ENCODE peak calls at places on chromosomes 5 and 9, in eight cellular contexts. V is breast epithelium, H is transverse colon, U is H1, Q is suprapubic skin, Z is sigmoid colon, J is GM12878, P is spleen. L is an unnamed sample.

GRCh38 chr5:133340002-133340755 is 272.2 kb downstream of the FSTL4 start:
- DNase-seq in V (no peak), H (no peak), U (no peak), Q (no peak), Z (peak; percentile 35), J (no peak), P (no peak), L (no peak)

GRCh38 chr5:7745882-7746735 is 104.8 kb downstream of the CFAP90 start:
- DNase-seq in V (peak; percentile 47), H (peak; percentile 65), U (peak; percentile 91), Q (peak; percentile 81), Z (peak; percentile 86), J (no peak), P (no peak), L (no peak)

GRCh38 chr5:148653840-148654781 is at the start of gene HTR4:
- DNase-seq in V (no peak), H (peak; percentile 62), U (peak; percentile 54), Q (no peak), Z (peak; percentile 58), J (no peak), P (no peak), L (no peak)

GRCh38 chr5:119678351-119679028 is 49.1 kb downstream of the FAM170A start:
- DNase-seq in V (no peak), H (no peak), U (no peak), Q (no peak), Z (no peak), J (no peak), P (no peak), L (no peak)

GRCh38 chr5:178238711-178239592 is 6.3 kb upstream of the PHYKPL start:
- DNase-seq in V (no peak), H (no peak), U (no peak), Q (no peak), Z (no peak), J (no peak), P (peak; percentile 87), L (no peak)

GRCh38 chr5:9898319-9898718 is 268.2 kb upstream of the TAS2R1 start:
- DNase-seq in V (no peak), H (peak; percentile 21), U (peak; percentile 47), Q (no peak), Z (no peak), J (no peak), P (no peak), L (no peak)

GRCh38 chr5:168324864-168325615 is 33.6 kb downstream of the WWC1 start:
- DNase-seq in V (peak; percentile 44), H (no peak), U (no peak), Q (no peak), Z (no peak), J (no peak), P (peak; percentile 33), L (no peak)

GRCh38 chr5:52834320-52834719 is 46.6 kb downstream of the ITGA1 start:
- DNase-seq in V (no peak), H (no peak), U (no peak), Q (no peak), Z (no peak), J (no peak), P (no peak), L (no peak)

GRCh38 chr5:91425046-91425445 is 41.9 kb upstream of the ARRDC3 start:
- DNase-seq in V (no peak), H (no peak), U (no peak), Q (no peak), Z (no peak), J (no peak), P (no peak), L (no peak)

GRCh38 chr5:149833116-149833827 is 103.2 kb downstream of the PPARGC1B start:
- DNase-seq in V (no peak), H (no peak), U (no peak), Q (no peak), Z (no peak), J (no peak), P (peak; percentile 67), L (no peak)

GRCh38 chr9:32136700-32137339 is 247.6 kb upstream of the ACO1 start:
- DNase-seq in V (no peak), H (no peak), U (no peak), Q (no peak), Z (no peak), J (no peak), P (no peak), L (no peak)

GRCh38 chr9:133137451-133138231 is 16.6 kb upstream of the RALGDS start:
- DNase-seq in V (peak; percentile 83), H (no peak), U (no peak), Q (peak; percentile 74), Z (peak; percentile 82), J (no peak), P (no peak), L (no peak)

GRCh38 chr5:67149933-67150523 is 46.6 kb downstream of the CD180 start:
- DNase-seq in V (no peak), H (no peak), U (no peak), Q (no peak), Z (no peak), J (no peak), P (no peak), L (no peak)

GRCh38 chr5:77957931-77958476 is 181.9 kb upstream of the TBCA start:
- DNase-seq in V (no peak), H (no peak), U (peak; percentile 71), Q (no peak), Z (no peak), J (no peak), P (no peak), L (no peak)

GRCh38 chr5:83400712-83401111 is 70.8 kb upstream of the VCAN start:
- DNase-seq in V (no peak), H (no peak), U (no peak), Q (no peak), Z (no peak), J (no peak), P (no peak), L (no peak)

GRCh38 chr5:179606910-179607448 is 16.5 kb downstream of the HNRNPH1 start:
- DNase-seq in V (no peak), H (no peak), U (no peak), Q (peak; percentile 57), Z (peak; percentile 63), J (no peak), P (peak; percentile 62), L (no peak)

GRCh38 chr5:179609834-179610108 is 13.7 kb downstream of the HNRNPH1 start:
- DNase-seq in V (no peak), H (no peak), U (no peak), Q (no peak), Z (no peak), J (no peak), P (no peak), L (no peak)

GRCh38 chr5:179607449-179607931 is 16.0 kb downstream of the HNRNPH1 start:
- DNase-seq in V (no peak), H (no peak), U (no peak), Q (peak; percentile 64), Z (peak; percentile 80), J (no peak), P (peak; percentile 74), L (no peak)

GRCh38 chr5:179606071-179606909 is 17.2 kb downstream of the HNRNPH1 start:
- DNase-seq in V (no peak), H (no peak), U (no peak), Q (no peak), Z (peak; percentile 70), J (no peak), P (peak; percentile 62), L (no peak)

DNA sequence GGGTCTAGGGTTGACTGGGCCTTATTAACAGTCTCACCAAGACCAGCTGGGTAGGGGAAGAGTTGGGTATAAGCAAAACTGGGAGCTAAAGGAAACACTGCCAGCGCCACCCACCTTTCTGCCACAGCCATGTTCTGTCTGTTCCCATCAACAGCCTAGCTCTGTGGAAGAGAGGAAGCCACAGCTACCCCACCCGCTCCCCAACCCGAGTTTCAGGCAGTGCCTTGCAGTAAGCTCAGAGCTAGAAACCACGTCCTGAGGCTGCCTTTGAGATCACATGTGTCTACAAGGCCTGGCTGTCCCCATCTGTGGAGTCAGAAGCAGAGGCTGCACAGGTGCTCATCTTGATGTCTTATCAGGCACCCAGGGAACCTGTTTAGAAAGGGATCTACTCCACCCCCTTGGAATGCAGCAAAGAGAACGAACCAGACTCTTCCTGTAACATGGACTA is 15.3 kb downstream of the HNRNPH1 start:
- DNase-seq in V (no peak), H (no peak), U (no peak), Q (peak; percentile 55), Z (peak; percentile 64), J (no peak), P (peak; percentile 67), L (no peak)
- TF ChIP-seq POLR2A in V (no peak), H (no peak), U (no peak), Q (no peak), Z (no peak), J (peak; percentile 58), P (no peak), L (no peak)

DNA sequence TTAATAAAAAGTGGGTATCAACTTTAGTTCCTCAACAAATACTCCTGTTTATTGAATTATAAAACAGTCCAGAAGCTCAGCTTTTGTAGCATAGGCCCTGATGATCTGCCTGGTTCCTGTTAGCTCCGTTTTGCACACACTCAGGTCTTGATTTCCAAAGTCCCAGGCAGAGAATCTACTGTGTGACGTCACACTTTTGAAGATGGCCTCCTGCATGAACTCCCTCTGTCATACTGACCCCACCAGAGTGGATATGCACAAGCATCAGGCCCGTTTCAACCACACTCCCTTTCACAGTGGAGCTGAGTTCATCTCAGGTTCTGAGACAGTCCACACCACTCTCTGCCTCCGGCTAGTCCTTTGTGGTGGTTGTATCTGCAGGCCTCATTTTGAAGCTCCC is 353.1 kb downstream of the PTPRD start:
- DNase-seq in V (no peak), H (no peak), U (no peak), Q (no peak), Z (no peak), J (no peak), P (no peak), L (no peak)
- H3K4me1 ChIP-seq in V (no peaks in the 10 kb centered on the region), H (no peaks in the 10 kb centered on the region), U (no peaks in the 10 kb centered on the region), Q (no peaks in the 10 kb centered on the region), Z (no peaks in the 10 kb centered on the region), J (no peaks in the 10 kb centered on the region), P (no peaks in the 10 kb centered on the region), L (no peaks in the 10 kb centered on the region)

GRCh38 chr5:124263172-124263571 is 483.3 kb downstream of the ZNF608 start:
- DNase-seq in V (no peak), H (no peak), U (no peak), Q (no peak), Z (no peak), J (no peak), P (no peak), L (no peak)
- TF ChIP-seq POLR2AphosphoS5 in V (no peak), H (no peak), U (no peak), Q (no peak), Z (no peak), J (no peak), P (no peak), L (no peak)

DNA sequence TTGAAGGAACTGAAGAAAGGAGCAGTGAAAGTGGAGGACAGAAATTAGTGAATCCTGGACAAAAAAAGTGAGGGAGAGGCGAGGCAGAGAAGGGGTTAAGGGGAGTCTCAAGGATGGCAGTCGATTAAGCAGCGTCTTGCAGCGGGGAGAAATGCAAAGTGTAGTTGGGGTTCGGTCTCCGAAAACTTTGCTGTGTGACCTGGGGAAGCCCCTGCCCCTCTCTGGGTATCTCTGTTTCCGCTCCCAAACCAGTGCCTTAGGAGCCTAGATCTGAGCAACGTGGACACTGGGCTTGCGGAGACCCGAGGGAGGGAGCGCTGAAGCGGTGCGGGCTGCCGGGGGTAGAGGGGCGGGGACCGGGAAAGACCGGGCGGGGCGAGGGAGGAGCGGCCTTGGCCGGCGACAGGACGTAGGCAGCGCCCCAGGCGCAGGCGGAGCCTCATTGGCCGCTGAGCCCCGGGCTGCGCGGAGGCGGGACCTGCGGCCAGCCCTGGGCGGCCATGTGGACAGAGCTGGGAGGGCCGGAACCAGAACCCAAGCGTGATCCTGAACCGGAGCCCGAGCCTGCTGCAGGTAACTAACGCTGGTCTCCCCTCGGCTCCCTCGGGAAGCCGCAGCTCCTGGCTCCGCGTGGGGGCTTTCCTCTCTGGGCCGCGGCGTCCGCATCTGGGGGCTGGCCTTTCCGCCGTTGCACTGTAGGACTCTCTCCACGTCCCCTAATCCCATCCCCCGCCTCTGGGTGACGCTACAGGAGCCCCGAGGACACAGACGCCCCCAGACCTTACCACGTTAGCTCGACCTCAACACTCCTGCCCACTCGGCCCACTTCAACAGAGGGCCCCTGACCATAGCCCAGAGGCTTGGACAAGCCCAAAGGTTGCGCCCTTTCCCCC is at the start of gene ALDH1B1:
- DNase-seq in V (peak; percentile 43), H (peak; percentile 92), U (peak; percentile 89), Q (peak; percentile 86), Z (peak; percentile 93), J (peak; percentile 38), P (peak; percentile 95), L (no peak)
- TF ChIP-seq POLR2A in V (no peak), H (peak; percentile 66), U (peak; percentile 94), Q (no peak), Z (peak; percentile 75), J (peak; percentile 74), P (no peak), L (peak; percentile 12)